ENCODE peak calls at places on chromosomes 12 and 14, in four cellular contexts. T is neuronal stem cell, Y is H1, D is mesenchymal stem cell. A is an unnamed sample.

GRCh38 chr14:59761851-59762250 is 108.7 kb downstream of the RTN1 start:
- DNase-seq in Y (no peak), D (no peak), T (no peak), A (no peak)

GRCh38 chr12:114726092-114726710 is 42.2 kb upstream of the TBX3 start:
- DNase-seq in T (no peak), Y (no peak), D (no peak), A (no peak)

GRCh38 chr14:37048666-37049071 is 123.7 kb downstream of the SLC25A21 start:
- DNase-seq in D (no peak), Y (no peak), T (no peak), A (peak)

GRCh38 chr14:23284654-23285529 is 1.0 kb downstream of the HOMEZ start:
- DNase-seq in D (peak), Y (no peak), T (no peak), A (peak)

GRCh38 chr12:32390572-32391219 is 8.7 kb upstream of the FGD4 start:
- DNase-seq in D (no peak), T (no peak), Y (peak), A (no peak)

GRCh38 chr12:57894577-57895292 is 46.6 kb upstream of the ATP23 start:
- DNase-seq in Y (no peak), D (no peak), T (no peak), A (no peak)

GRCh38 chr12:1421091-1421902 is 173.1 kb downstream of the FBXL14 start:
- DNase-seq in Y (no peak), T (no peak), D (no peak), A (no peak)

GRCh38 chr12:126936181-126936851 is 1330.7 kb upstream of the TMEM132C start:
- DNase-seq in Y (no peak), D (no peak), T (no peak), A (no peak)

GRCh38 chr14:27427796-27428195 is 830.0 kb upstream of the NOVA1 start:
- DNase-seq in Y (no peak), D (peak), T (no peak), A (no peak)

GRCh38 chr12:131826064-131826928 is 1.9 kb upstream of the MMP17 start:
- DNase-seq in Y (no peak), T (no peak), D (no peak), A (no peak)

GRCh38 chr12:131828671-131829350 is 618 bp downstream of the MMP17 start:
- DNase-seq in D (no peak), T (no peak), Y (no peak), A (no peak)

GRCh38 chr12:131829351-131829794 is 1.2 kb downstream of the MMP17 start:
- DNase-seq in D (peak), Y (no peak), T (no peak), A (no peak)

GRCh38 chr12:131829795-131830334 is 1.7 kb downstream of the MMP17 start:
- DNase-seq in T (no peak), D (no peak), Y (no peak), A (no peak)

GRCh38 chr12:131827961-131828534 is at the start of gene MMP17:
- DNase-seq in Y (peak), T (peak), D (peak), A (peak)
- H4K91ac ChIP-seq in Y (peak), T (no peak), D (no peak), A (no peak)

DNA sequence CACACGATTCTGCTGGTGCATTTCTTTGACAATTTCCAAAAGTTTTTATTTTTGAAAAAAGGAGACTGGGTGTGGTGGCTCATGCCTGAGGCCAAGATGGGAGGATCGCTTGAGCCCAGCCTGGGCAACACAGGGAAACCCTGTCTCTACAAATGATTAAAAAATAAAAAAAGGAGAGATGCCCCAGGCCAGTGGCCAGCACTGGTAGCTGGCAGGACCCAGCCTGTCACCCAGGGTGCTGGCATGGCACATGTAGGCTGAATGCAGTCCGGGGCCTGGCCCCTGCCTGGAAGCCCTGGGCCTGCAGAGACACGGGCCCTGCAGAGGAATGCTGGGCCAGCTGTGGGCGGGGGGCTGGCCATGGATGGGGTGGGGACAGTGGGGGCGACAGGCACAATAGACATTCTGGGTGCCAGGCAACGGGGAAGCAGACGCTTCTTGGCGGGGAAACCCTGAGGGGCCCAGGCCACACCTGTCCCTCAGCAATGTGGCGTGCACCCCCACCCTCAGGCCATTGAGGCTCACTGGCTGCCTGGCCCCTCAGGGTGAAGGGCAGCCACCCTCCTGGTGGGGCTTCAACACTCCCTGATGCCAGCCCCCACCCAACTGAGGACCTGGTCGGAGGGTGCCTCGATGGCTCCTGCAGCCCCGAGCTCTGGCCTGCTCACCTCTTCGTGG is 12.0 kb downstream of the TRMT61A start:
- DNase-seq in Y (no peak), T (no peak), D (no peak), A (no peak)
- H4K91ac ChIP-seq in Y (no peak), T (peak), D (peak), A (peak)

DNA sequence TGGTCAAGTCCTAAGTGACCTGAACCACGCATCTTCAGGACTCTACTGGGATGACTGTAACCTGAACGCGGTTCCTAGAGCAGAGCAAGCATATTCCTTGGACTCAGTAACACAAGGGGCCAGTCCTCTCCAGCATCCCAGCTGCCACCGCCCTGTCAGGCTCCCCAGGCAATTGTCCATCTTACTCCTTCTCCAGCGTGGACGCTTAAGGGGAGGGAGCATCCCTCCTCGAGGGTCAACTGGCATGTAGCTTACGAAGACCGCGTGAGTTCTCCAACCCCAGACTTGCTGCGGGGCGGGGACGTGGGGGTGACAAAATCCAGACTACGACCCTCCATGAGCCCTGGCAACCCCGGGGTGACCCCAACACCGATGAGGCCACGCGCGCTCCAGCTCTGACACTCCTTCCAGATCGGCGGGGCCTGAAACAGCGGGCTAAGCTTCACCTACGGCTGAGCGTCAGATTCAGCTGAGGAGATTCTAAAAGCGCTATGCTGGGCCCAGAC is 868 bp upstream of the MTHFD1 start:
- DNase-seq in T (no peak), Y (no peak), D (peak), A (peak)
- H4K91ac ChIP-seq in T (no peak), Y (peak), D (peak), A (peak)

DNA sequence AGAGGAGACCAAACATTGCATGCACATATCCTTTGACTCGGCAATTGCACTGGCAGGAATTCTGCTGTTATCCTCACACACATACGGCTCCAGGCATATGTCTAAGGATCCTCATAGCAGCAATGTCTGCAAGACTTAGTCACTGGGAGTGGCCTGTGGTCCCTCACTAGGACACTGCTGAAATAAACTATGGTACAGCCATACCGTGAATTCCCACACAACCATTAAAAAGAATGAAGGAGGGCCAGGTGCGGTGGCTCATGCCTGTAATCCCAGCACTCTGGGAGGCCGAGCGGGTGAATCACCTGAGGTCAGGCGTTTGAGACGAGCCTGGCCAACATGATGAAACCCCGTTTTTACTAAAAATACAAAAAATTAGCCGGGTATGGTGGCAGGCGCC is 105.1 kb downstream of the ZFP36L1 start:
- DNase-seq in Y (no peak), T (no peak), D (peak), A (peak)
- H4K91ac ChIP-seq in Y (no peak), T (no peak), D (no peak), A (peak)

GRCh38 chr12:91422811-91423210 is 240.2 kb upstream of the DCN start:
- DNase-seq in T (no peak), Y (no peak), D (no peak), A (no peak)

GRCh38 chr12:91423336-91424050 is 240.9 kb upstream of the DCN start:
- DNase-seq in T (no peak), Y (no peak), D (no peak), A (no peak)

GRCh38 chr12:91419809-91420208 is 237.2 kb upstream of the DCN start:
- DNase-seq in Y (no peak), D (no peak), T (no peak), A (no peak)

GRCh38 chr12:91422107-91422506 is 239.5 kb upstream of the DCN start:
- DNase-seq in Y (no peak), T (no peak), D (no peak), A (no peak)

DNA sequence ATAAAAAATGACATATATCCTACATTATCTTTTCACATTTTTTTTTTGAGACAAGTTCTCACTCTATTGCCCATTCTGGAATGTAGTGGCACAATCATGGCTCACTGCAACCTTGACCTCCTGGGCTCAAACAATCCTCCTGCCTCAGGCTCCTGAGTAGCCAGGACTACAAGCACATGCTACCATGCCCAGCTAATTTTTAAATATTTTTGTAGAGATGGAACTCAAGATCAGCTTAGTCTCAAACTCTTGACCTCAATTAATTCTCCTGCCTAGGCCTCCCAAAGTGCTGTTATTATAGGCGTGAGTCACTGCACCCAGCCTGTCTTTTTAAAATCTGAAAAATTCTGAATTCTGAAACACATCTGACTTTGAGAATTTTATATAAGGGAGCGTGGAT is 241.9 kb upstream of the DCN start:
- DNase-seq in T (no peak), Y (no peak), D (no peak), A (no peak)
- H4K91ac ChIP-seq in T (no peak), Y (no peak), D (no peak), A (no peak)

DNA sequence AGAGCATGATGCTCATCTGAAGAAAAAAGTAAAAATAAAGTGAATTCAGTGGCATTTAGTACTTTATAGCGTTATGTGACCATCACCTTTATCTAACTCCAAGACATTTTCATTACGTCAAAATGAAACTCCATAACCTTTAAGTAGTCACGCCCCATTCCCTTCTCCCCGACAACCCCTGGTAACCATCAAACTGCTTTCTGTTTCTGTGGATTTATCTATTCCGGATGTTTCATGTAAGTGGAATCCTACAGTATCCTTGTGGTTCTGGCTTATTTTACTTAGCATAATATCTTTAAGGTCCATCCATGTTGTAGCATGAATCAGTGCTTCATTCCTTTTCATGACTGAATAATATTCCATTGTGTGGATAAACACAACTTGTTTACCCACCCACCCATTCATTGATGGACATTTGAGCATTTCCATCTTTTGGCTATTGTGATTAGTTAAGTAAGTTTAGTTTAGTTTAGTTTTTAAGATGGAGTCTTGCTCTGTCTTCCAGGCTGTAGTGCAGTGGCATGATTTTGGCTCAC is 18.5 kb upstream of the MAP1LC3B2 start:
- DNase-seq in Y (no peak), T (no peak), D (peak), A (no peak)
- H4K91ac ChIP-seq in Y (no peak), T (no peak), D (no peak), A (no peak)

DNA sequence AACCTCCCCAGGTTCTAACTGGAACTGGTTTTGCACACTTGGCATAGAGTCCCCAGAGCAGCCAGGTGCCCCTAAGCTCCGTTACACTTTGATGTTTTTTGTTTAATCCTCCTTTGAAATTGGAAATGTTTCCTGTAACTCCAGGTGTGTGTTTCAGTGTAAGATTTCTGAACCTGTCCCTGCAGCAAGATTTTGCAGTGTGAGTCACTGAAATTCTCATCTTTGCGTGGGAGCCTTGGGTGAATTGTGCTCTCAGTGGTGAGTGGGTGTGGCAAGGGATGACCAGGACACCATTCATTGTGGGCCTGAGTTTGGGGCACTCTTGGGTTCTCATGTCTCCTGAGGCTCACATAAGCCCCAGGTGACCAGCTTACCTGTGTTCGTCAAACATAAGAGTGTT is 18.3 kb downstream of the CD9 start:
- DNase-seq in D (no peak), T (no peak), Y (no peak), A (no peak)
- H4K91ac ChIP-seq in D (no peak), T (no peak), Y (no peak), A (peak)

GRCh38 chr12:121212875-121213274 is 2.9 kb downstream of the P2RX4 start:
- DNase-seq in Y (no peak), D (no peak), T (no peak), A (no peak)

GRCh38 chr12:121214855-121215745 is 5.2 kb downstream of the P2RX4 start:
- DNase-seq in D (peak), Y (no peak), T (no peak), A (peak)

GRCh38 chr12:121216102-121216501 is 6.2 kb downstream of the P2RX4 start:
- DNase-seq in T (no peak), Y (no peak), D (no peak), A (no peak)

GRCh38 chr12:121217066-121217465 is 7.1 kb downstream of the P2RX4 start:
- DNase-seq in T (no peak), Y (no peak), D (no peak), A (no peak)

DNA sequence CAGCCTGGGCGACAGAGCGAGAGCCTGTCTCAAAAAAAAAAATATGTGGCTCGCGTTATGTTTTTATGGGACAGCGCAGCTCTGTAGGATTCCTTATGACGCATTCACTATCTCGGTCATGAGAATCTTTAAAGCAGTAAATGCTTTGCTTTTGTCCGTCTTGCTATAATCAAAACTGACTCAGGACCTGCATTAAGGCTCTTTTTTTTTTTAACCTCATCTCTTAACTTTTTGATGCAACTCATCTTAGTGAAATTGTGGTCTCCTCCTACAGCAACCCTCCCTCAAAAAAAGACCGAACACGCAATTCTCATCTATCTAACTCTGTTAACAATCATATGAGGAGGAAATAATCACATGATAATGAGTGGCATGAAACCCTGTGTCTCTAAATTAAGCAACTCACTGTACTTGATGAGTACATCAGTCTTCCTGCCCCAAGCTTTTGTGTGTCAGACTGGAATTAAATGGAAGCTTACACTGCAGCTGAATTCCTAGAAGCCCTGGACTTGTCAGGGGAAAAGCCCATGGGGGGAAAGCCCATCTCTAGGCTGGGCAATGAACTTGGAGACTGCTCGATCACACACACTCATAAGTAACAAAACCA is 4.3 kb downstream of the P2RX4 start:
- DNase-seq in D (peak), T (no peak), Y (no peak), A (peak)
- H4K91ac ChIP-seq in D (no peak), T (no peak), Y (no peak), A (no peak)

DNA sequence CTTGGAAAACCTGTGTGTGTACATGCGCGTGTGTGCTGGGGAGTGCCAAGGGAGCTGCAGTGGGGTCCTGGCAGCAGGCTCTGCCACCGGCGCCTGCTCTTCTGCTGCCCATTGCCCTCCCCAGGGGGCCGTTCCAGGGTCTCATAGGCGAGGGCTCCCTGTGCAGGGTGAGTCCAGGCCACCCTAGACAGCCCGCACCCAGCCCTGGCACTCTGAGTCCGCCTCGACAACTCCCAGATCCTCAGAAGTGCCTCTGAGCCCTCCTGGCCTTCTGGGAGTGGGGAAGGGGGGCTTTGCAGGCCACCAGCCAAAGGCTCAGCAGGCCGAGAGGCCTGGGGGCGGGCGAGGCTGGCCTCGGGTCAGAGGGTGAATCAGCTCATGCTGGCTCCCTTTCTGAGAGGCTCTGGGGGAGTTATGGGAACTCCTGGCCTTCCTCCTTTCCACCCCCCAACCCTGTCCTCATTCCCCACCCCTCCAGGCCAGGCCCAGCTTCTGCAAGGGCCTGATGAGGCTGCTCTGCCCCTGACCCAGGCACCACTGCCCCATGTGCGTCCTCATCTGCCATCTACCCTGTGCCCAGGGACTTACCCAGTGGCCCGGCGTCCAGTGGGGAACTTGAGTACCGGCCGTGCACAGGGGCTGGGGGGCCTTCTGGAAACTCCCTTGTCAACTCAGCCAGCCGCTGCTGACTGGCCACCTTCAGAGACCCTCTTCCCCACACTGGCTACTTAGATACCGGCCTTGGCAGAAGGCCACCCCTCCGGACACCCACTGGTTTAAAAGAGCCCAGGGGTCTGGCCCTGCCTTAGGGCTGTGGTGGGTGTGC is 2.1 kb upstream of the TEDC1 start:
- DNase-seq in T (no peak), Y (no peak), D (no peak), A (no peak)
- H4K91ac ChIP-seq in T (peak), Y (no peak), D (no peak), A (no peak)